ENCODE peak calls at places on chromosomes 7 and 10, in nine cellular contexts. F, M, T, Z, E, C, S, N and Y are unnamed samples. For H3K9me3, the result is how much of the 10 kb centered on the place peaks cover.

GRCh38 chr7:151439855-151440798 is at the start of gene CRYGN:
- DNase-seq in F (no peak), M (no peak), T (no peak), Z (no peak), E (no peak), C (no peak), S (no peak), N (no peak), Y (no peak)

GRCh38 chr7:132240821-132241422 is 335.3 kb downstream of the PLXNA4 start:
- DNase-seq in F (no peak), M (no peak), T (no peak), Z (no peak), E (no peak), C (no peak), S (no peak), N (no peak), Y (no peak)

GRCh38 chr10:26446258-26446657 is 8.1 kb downstream of the APBB1IP start:
- DNase-seq in F (no peak), M (no peak), T (no peak), Z (no peak), E (no peak), C (no peak), S (no peak), N (no peak), Y (no peak)

GRCh38 chr10:79287973-79288715 is 59.1 kb upstream of the PPIF start:
- DNase-seq in F (no peak), M (no peak), T (no peak), Z (no peak), E (no peak), C (no peak), S (no peak), N (no peak), Y (no peak)

GRCh38 chr10:35225204-35225603 is 98.6 kb downstream of the CREM start:
- DNase-seq in F (peak), M (no peak), T (no peak), Z (no peak), E (no peak), C (no peak), S (no peak), N (no peak), Y (no peak)

GRCh38 chr10:113347508-113347907 is 205.3 kb upstream of the HABP2 start:
- DNase-seq in F (no peak), M (peak), T (no peak), Z (peak), E (no peak), C (no peak), S (no peak), N (no peak), Y (peak)

GRCh38 chr10:24989867-24990266 is 26.1 kb downstream of the ENKUR start:
- DNase-seq in F (no peak), M (no peak), T (no peak), Z (no peak), E (no peak), C (no peak), S (no peak), N (no peak), Y (no peak)

GRCh38 chr10:110762109-110762848 is 109.4 kb upstream of the PDCD4 start:
- DNase-seq in F (no peak), M (no peak), T (no peak), Z (no peak), E (no peak), C (no peak), S (no peak), N (no peak), Y (no peak)

GRCh38 chr10:23051855-23052309 is 43.5 kb upstream of the MSRB2 start:
- DNase-seq in F (no peak), M (no peak), T (no peak), Z (no peak), E (no peak), C (no peak), S (no peak), N (no peak), Y (no peak)

GRCh38 chr7:111255576-111255975 is 164.6 kb downstream of the LRRN3 start:
- DNase-seq in F (no peak), M (no peak), T (no peak), Z (no peak), E (no peak), C (peak), S (no peak), N (no peak), Y (no peak)

GRCh38 chr7:93178213-93178612 is 30.0 kb upstream of the SAMD9L start:
- DNase-seq in F (no peak), M (no peak), T (no peak), Z (no peak), E (no peak), C (no peak), S (no peak), N (peak), Y (no peak)

GRCh38 chr10:70756710-70757360 is 28.3 kb downstream of the TBATA start:
- DNase-seq in F (no peak), M (no peak), T (no peak), Z (no peak), E (no peak), C (peak), S (no peak), N (no peak), Y (no peak)

GRCh38 chr7:77246031-77246430 is 46.4 kb upstream of the FGL2 start:
- DNase-seq in F (no peak), M (no peak), T (no peak), Z (no peak), E (no peak), C (no peak), S (no peak), N (no peak), Y (no peak)

GRCh38 chr10:104327745-104328635 is 10.3 kb downstream of the ITPRIP start:
- DNase-seq in F (peak), M (no peak), T (peak), Z (no peak), E (no peak), C (peak), S (no peak), N (peak), Y (peak)

GRCh38 chr7:41316410-41316809 is 386.5 kb downstream of the INHBA start:
- DNase-seq in F (no peak), M (no peak), T (no peak), Z (no peak), E (no peak), C (no peak), S (no peak), N (no peak), Y (no peak)

GRCh38 chr10:70191906-70192305 is 21.6 kb upstream of the SAR1A start:
- DNase-seq in F (no peak), M (no peak), T (no peak), Z (no peak), E (no peak), C (peak), S (no peak), N (no peak), Y (no peak)

GRCh38 chr10:69866688-69867461 is 65.2 kb downstream of the COL13A1 start:
- DNase-seq in F (no peak), M (peak), T (peak), Z (peak), E (no peak), C (peak), S (peak), N (no peak), Y (peak)

GRCh38 chr7:129836983-129837382 is 115.8 kb downstream of the UBE2H start:
- DNase-seq in F (no peak), M (no peak), T (no peak), Z (no peak), E (no peak), C (no peak), S (no peak), N (no peak), Y (no peak)

GRCh38 chr10:104809288-104810090 is 168.4 kb downstream of the SORCS3 start:
- DNase-seq in F (no peak), M (no peak), T (no peak), Z (no peak), E (no peak), C (peak), S (no peak), N (peak), Y (no peak)

GRCh38 chr7:44793919-44794715 is 2.4 kb upstream of the PPIA start:
- DNase-seq in F (no peak), M (no peak), T (no peak), Z (no peak), E (no peak), C (no peak), S (no peak), N (peak), Y (no peak)

GRCh38 chr10:14356921-14357320 is 26.2 kb upstream of the FRMD4A start:
- DNase-seq in F (no peak), M (no peak), T (no peak), Z (no peak), E (no peak), C (peak), S (no peak), N (no peak), Y (no peak)

GRCh38 chr7:83976302-83976701 is 218.3 kb downstream of the SEMA3A start:
- DNase-seq in F (no peak), M (no peak), T (no peak), Z (no peak), E (no peak), C (peak), S (peak), N (peak), Y (no peak)

GRCh38 chr7:139902436-139903102 is 73.5 kb downstream of the TBXAS1 start:
- DNase-seq in F (no peak), M (no peak), T (no peak), Z (no peak), E (no peak), C (no peak), S (no peak), N (no peak), Y (no peak)

GRCh38 chr10:74786126-74786525 is 40.3 kb upstream of the KAT6B start:
- DNase-seq in F (no peak), M (no peak), T (no peak), Z (peak), E (no peak), C (no peak), S (no peak), N (no peak), Y (no peak)

GRCh38 chr10:109556399-109556798 is 366.9 kb downstream of the XPNPEP1 start:
- DNase-seq in F (no peak), M (no peak), T (no peak), Z (no peak), E (no peak), C (no peak), S (no peak), N (no peak), Y (no peak)

GRCh38 chr7:29987821-29988317 is 1.7 kb downstream of the SCRN1 start:
- DNase-seq in F (no peak), M (no peak), T (no peak), Z (no peak), E (no peak), C (peak), S (no peak), N (peak), Y (no peak)

GRCh38 chr10:33820531-33820930 is 486.1 kb upstream of the NRP1 start:
- DNase-seq in F (no peak), M (no peak), T (no peak), Z (no peak), E (no peak), C (no peak), S (no peak), N (no peak), Y (no peak)

GRCh38 chr10:126407831-126408230 is 19.6 kb upstream of the ADAM12 start:
- DNase-seq in F (no peak), M (no peak), T (no peak), Z (no peak), E (no peak), C (no peak), S (no peak), N (no peak), Y (no peak)

GRCh38 chr7:17040701-17041100 is 158.9 kb upstream of the AGR3 start:
- DNase-seq in F (no peak), M (no peak), T (no peak), Z (no peak), E (no peak), C (no peak), S (no peak), N (no peak), Y (no peak)

GRCh38 chr7:27154901-27155815 is 1.3 kb downstream of the HOXA7 start:
- DNase-seq in F (no peak), M (peak), T (peak), Z (no peak), E (no peak), C (peak), S (peak), N (no peak), Y (no peak)

GRCh38 chr7:78095549-78095948 is 297.0 kb downstream of the PHTF2 start:
- DNase-seq in F (no peak), M (no peak), T (no peak), Z (no peak), E (no peak), C (no peak), S (no peak), N (no peak), Y (no peak)

GRCh38 chr7:28750981-28751380 is 207.1 kb downstream of the TRIL start:
- DNase-seq in F (no peak), M (no peak), T (no peak), Z (no peak), E (no peak), C (no peak), S (no peak), N (no peak), Y (no peak)

GRCh38 chr7:52555805-52556204 is 479.6 kb upstream of the POM121L12 start:
- DNase-seq in F (no peak), M (no peak), T (no peak), Z (no peak), E (no peak), C (no peak), S (no peak), N (no peak), Y (no peak)

GRCh38 chr7:97580205-97580604 is 151.7 kb upstream of the TAC1 start:
- DNase-seq in F (no peak), M (no peak), T (no peak), Z (no peak), E (no peak), C (no peak), S (no peak), N (no peak), Y (peak)

GRCh38 chr7:106840342-106840741 is 24.7 kb upstream of the PIK3CG start:
- DNase-seq in F (no peak), M (no peak), T (no peak), Z (no peak), E (no peak), C (peak), S (peak), N (no peak), Y (no peak)

GRCh38 chr10:86440874-86441838 is 74.6 kb upstream of the GRID1 start:
- DNase-seq in F (no peak), M (no peak), T (no peak), Z (no peak), E (no peak), C (peak), S (no peak), N (peak), Y (no peak)

GRCh38 chr10:75845538-75845937 is 414.1 kb downstream of the LRMDA start:
- DNase-seq in F (no peak), M (no peak), T (no peak), Z (no peak), E (no peak), C (no peak), S (no peak), N (no peak), Y (no peak)

DNA sequence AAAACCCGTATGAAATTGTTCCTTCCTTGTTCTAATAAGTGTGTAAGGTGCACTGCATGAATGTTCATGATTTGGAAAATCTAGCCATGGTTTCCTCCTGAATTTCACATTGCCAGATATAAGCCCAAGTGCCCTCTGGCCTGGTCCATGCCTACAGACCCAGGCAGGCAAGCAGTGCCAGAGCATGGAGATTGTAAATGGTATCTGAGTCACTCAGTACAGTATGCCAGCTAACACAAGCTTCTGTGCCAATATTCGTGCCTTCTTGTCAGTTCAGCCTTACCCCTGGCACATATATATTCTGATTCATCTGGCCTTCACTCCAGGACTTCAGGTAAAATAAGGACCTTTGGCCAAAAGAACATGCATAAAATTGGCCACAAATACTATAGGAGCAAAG is 38.4 kb upstream of the PDE1C start:
- DNase-seq in F (no peak), M (no peak), T (no peak), Z (no peak), E (no peak), C (peak), S (no peak), N (no peak), Y (no peak)
- H3K4me3 ChIP-seq in F (no peak), M (no peak), T (no peak), Z (no peak), E (no peak), C (no peak), S (no peak), N (no peak), Y (no peak)

GRCh38 chr7:57404343-57404966 is 45.5 kb upstream of the ZNF716 start:
- DNase-seq in F (no peak), M (no peak), T (peak), Z (no peak), E (no peak), C (no peak), S (no peak), N (no peak), Y (peak)
- H3K9me3 ChIP-seq in F (under half), M (half or more), T (under half), Z (under half), E (under half), C (under half), S (under half), N (under half), Y (under half)

GRCh38 chr7:134712196-134712595 is 65.5 kb downstream of the BPGM start:
- DNase-seq in F (no peak), M (no peak), T (no peak), Z (no peak), E (no peak), C (no peak), S (no peak), N (no peak), Y (no peak)

GRCh38 chr7:134708692-134709091 is 62.0 kb downstream of the BPGM start:
- DNase-seq in F (no peak), M (no peak), T (no peak), Z (no peak), E (no peak), C (no peak), S (no peak), N (no peak), Y (no peak)

GRCh38 chr7:134710511-134710853 is 63.8 kb downstream of the BPGM start:
- DNase-seq in F (no peak), M (no peak), T (no peak), Z (no peak), E (no peak), C (no peak), S (no peak), N (no peak), Y (no peak)

GRCh38 chr7:134709197-134709596 is 62.5 kb downstream of the BPGM start:
- DNase-seq in F (no peak), M (no peak), T (no peak), Z (no peak), E (no peak), C (no peak), S (no peak), N (no peak), Y (no peak)

DNA sequence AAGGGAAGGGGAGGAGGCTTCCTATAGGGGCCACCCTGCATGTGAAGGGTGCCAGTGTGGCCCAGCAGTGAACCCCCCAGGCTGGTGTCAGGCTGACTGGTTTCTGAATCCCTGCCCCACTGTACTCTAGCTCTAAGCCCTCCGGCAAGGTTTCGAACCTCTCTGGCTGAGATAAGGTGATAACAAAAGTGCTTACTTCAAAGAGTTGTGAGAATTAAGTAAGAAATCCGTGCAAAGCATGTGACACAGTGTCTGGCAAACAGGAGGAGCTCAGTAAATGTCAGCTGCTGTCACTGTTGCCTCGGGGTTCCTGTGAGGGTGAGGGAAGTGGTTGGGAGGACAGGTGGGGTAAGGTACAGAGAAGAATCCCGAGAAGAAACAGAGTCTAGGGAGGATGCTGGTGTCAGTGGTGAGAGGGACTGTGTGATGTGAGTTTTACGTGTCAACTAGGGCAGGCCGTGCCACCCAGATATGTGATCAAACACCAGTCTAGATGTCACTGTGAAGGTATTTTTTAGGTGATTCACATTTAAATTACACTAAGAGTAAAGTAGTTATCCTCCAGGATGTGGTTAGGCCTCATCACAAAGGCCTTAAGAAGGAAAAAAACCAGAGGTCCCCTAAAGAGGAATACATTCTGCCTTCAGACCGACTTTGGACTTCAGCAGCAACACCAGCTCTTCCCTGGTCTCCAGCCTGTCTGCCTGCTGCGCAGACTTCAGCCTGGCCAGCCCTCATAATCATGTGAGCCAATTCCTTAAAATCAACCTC is 64.4 kb downstream of the BPGM start:
- DNase-seq in F (peak), M (no peak), T (peak), Z (no peak), E (no peak), C (peak), S (peak), N (no peak), Y (no peak)
- H3K4me3 ChIP-seq in F (no peak), M (no peak), T (no peak), Z (no peak), E (no peak), C (no peak), S (no peak), N (no peak), Y (no peak)

GRCh38 chr7:64998865-64999164 is 7.7 kb downstream of the ERV3-1 start:
- DNase-seq in F (no peak), M (no peak), T (no peak), Z (no peak), E (no peak), C (no peak), S (no peak), N (no peak), Y (no peak)

GRCh38 chr7:64997927-64998391 is 7.1 kb upstream of the ZNF117 start:
- DNase-seq in F (no peak), M (peak), T (no peak), Z (peak), E (no peak), C (peak), S (no peak), N (no peak), Y (no peak)

GRCh38 chr7:65001291-65001814 is 5.1 kb downstream of the ERV3-1 start:
- DNase-seq in F (no peak), M (no peak), T (no peak), Z (no peak), E (no peak), C (no peak), S (no peak), N (no peak), Y (no peak)

GRCh38 chr7:64997164-64997908 is 6.5 kb upstream of the ZNF117 start:
- DNase-seq in F (no peak), M (no peak), T (no peak), Z (no peak), E (no peak), C (no peak), S (no peak), N (no peak), Y (no peak)

GRCh38 chr7:64999165-65000004 is 7.1 kb downstream of the ERV3-1 start:
- DNase-seq in F (no peak), M (peak), T (peak), Z (no peak), E (peak), C (peak), S (no peak), N (peak), Y (no peak)
- H3K9me3 ChIP-seq in F (under half), M (under half), T (under half), Z (under half), E (under half), C (under half), S (under half), N (half or more), Y (under half)

DNA sequence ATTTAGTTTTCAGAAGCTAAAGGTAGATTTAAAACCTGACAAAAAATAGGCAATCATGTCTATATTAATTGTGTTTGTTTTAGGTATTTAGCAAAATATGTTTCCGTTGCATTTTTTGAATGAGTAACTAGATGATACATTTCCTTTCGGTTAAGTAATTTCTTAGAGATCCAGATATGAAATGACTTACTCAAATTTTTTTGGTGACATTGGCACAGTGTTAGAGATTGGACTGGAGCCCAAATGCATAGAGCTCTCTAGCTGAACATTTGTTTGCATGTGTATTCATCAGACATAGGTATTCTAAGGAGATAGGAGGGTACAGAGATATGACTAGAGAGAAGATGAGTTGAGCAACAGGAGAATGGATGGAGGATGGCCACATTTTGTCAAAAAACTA is 1.9 kb downstream of the BUB3 start:
- DNase-seq in F (no peak), M (no peak), T (no peak), Z (no peak), E (no peak), C (no peak), S (no peak), N (no peak), Y (no peak)
- H3K4me3 ChIP-seq in F (no peak), M (no peak), T (no peak), Z (no peak), E (no peak), C (no peak), S (peak), N (peak), Y (no peak)